ENCODE peak calls at places on chromosomes 6 and 20, in eight cellular contexts. L is T-helper 1 cell; Z is T-helper 9 cell; A is stimulated activated CD8-positive, alpha-beta memory T cell treated with anti-CD3 and anti-CD28 coated beads, Interleukin-15, amount 100 ng/mL, for 24 hours; E is NCI-H1436; P is endothelial cell; G is NCI-H1417; H is cardiac fibroblast. D is an unnamed sample.

GRCh38 chr6:121944361-121944760 is 455.1 kb upstream of the HSF2 start:
- DNase-seq in L (no peak), Z (no peak), A (no peak), E (no peak), P (no peak), G (peak), H (peak), D (no peak)

GRCh38 chr6:73452107-73452461 is at the start of gene CGAS:
- DNase-seq in L (peak), Z (peak), A (peak), E (no peak), P (no peak), G (peak), H (peak), D (no peak)

GRCh38 chr6:136613477-136613876 is 63.3 kb upstream of the MAP7 start:
- DNase-seq in L (no peak), Z (no peak), A (no peak), E (no peak), P (no peak), G (no peak), H (peak), D (no peak)

GRCh38 chr20:20546402-20546801 is 166.0 kb downstream of the RALGAPA2 start:
- DNase-seq in L (no peak), Z (no peak), A (no peak), E (peak), P (no peak), G (peak), H (no peak), D (no peak)

GRCh38 chr6:84197708-84198107 is 29.7 kb downstream of the CEP162 start:
- DNase-seq in L (no peak), Z (no peak), A (no peak), E (no peak), P (no peak), G (no peak), H (no peak), D (no peak)

GRCh38 chr6:121647905-121648304 is 212.5 kb downstream of the GJA1 start:
- DNase-seq in L (no peak), Z (no peak), A (no peak), E (no peak), P (no peak), G (no peak), H (peak), D (no peak)

GRCh38 chr6:147677647-147678046 is 169.2 kb downstream of the SAMD5 start:
- DNase-seq in L (no peak), Z (no peak), A (no peak), E (no peak), P (no peak), G (no peak), H (no peak), D (no peak)

GRCh38 chr6:160737934-160738333 is 35.9 kb downstream of the PLG start:
- DNase-seq in L (no peak), Z (no peak), A (no peak), E (no peak), P (no peak), G (no peak), H (no peak), D (no peak)

GRCh38 chr6:160987265-160987664 is 4.3 kb upstream of the MAP3K4 start:
- DNase-seq in L (no peak), Z (no peak), A (no peak), E (no peak), P (no peak), G (no peak), H (no peak), D (no peak)

GRCh38 chr6:107061125-107062020 is 33.4 kb downstream of the MTRES1 start:
- DNase-seq in L (no peak), Z (no peak), A (no peak), E (no peak), P (no peak), G (no peak), H (no peak), D (no peak)

GRCh38 chr6:71478834-71479541 is 190.4 kb downstream of the OGFRL1 start:
- DNase-seq in L (no peak), Z (no peak), A (no peak), E (no peak), P (peak), G (no peak), H (peak), D (no peak)

GRCh38 chr20:56468317-56469076 is at the start of gene RTF2:
- DNase-seq in L (peak), Z (peak), A (peak), E (peak), P (peak), G (peak), H (peak), D (peak)

GRCh38 chr6:119227377-119227776 is 122.2 kb downstream of the MAN1A1 start:
- DNase-seq in L (no peak), Z (no peak), A (no peak), E (no peak), P (no peak), G (no peak), H (no peak), D (no peak)

GRCh38 chr6:111663692-111664564 is 58.2 kb upstream of the TRAF3IP2 start:
- DNase-seq in L (no peak), Z (no peak), A (no peak), E (no peak), P (peak), G (no peak), H (peak), D (no peak)

GRCh38 chr6:15689586-15690450 is 27.0 kb upstream of the DTNBP1 start:
- DNase-seq in L (no peak), Z (no peak), A (no peak), E (no peak), P (no peak), G (no peak), H (peak), D (no peak)

D was measured in COR-L47.